ENCODE peak calls at places on chromosomes 6 and 20, in six cellular contexts. W is breast epithelium, F is endodermal cell, K is ovary, P is tibial nerve, U is heart left ventricle. X is an unnamed sample. For H3K27me3, the result is how much of the 10 kb centered on the place peaks cover.

GRCh38 chr6:137698636-137699035 is 168.4 kb upstream of the TNFAIP3 start:
- DNase-seq in W (no peak), F (no peak), K (no peak), P (no peak), U (peak), X (no peak)

GRCh38 chr20:49281059-49281912 is 3.4 kb upstream of the ZNFX1 start:
- DNase-seq in W (peak), F (peak), K (no peak), P (no peak), U (no peak), X (no peak)

GRCh38 chr6:116971959-116972358 is 94.9 kb downstream of the RFX6 start:
- DNase-seq in W (no peak), F (peak), K (no peak), P (no peak), U (no peak), X (no peak)

GRCh38 chr6:36605102-36605501 is 10.9 kb downstream of the SRSF3 start:
- DNase-seq in W (no peak), F (no peak), K (peak), P (no peak), U (no peak), X (no peak)

GRCh38 chr6:26009817-26010216 is 47.2 kb downstream of the TRIM38 start:
- DNase-seq in W (no peak), F (no peak), K (no peak), P (no peak), U (no peak), X (no peak)

GRCh38 chr6:38567436-38567835 is 72.3 kb downstream of the BTBD9 start:
- DNase-seq in W (peak), F (no peak), K (peak), P (peak), U (peak), X (peak)

GRCh38 chr20:51445591-51445990 is 96.9 kb downstream of the NFATC2 start:
- DNase-seq in W (no peak), F (no peak), K (no peak), P (no peak), U (no peak), X (no peak)

GRCh38 chr6:96760153-96760687 is 77.1 kb downstream of the GPR63 start:
- DNase-seq in W (no peak), F (no peak), K (no peak), P (no peak), U (no peak), X (no peak)

GRCh38 chr20:31908016-31908415 is 37.6 kb downstream of the TTLL9 start:
- DNase-seq in W (no peak), F (peak), K (no peak), P (no peak), U (no peak), X (no peak)

GRCh38 chr6:81613606-81614005 is 138.9 kb downstream of the TENT5A start:
- DNase-seq in W (no peak), F (no peak), K (no peak), P (no peak), U (no peak), X (no peak)

GRCh38 chr6:37838209-37838921 is 18.8 kb downstream of the ZFAND3 start:
- DNase-seq in W (no peak), F (no peak), K (no peak), P (no peak), U (no peak), X (no peak)

GRCh38 chr6:136396908-136397307 is 107.3 kb upstream of the BCLAF1 start:
- DNase-seq in W (no peak), F (no peak), K (no peak), P (no peak), U (no peak), X (no peak)

GRCh38 chr6:35259946-35260626 is 551 bp downstream of the ZNF76 start:
- DNase-seq in W (peak), F (peak), K (peak), P (peak), U (peak), X (peak)

GRCh38 chr20:34990231-34990630 is 34.6 kb downstream of the MYH7B start:
- DNase-seq in W (no peak), F (no peak), K (no peak), P (no peak), U (no peak), X (no peak)

GRCh38 chr6:168301648-168302398 is 17.8 kb downstream of the DACT2 start:
- DNase-seq in W (no peak), F (peak), K (no peak), P (no peak), U (no peak), X (no peak)

GRCh38 chr6:168050861-168051586 is 28.0 kb downstream of the FRMD1 start:
- DNase-seq in W (no peak), F (peak), K (no peak), P (no peak), U (peak), X (no peak)

GRCh38 chr6:75932067-75932466 is 140.4 kb downstream of the IMPG1 start:
- DNase-seq in W (no peak), F (peak), K (no peak), P (no peak), U (peak), X (no peak)

GRCh38 chr20:20521736-20522135 is 153.8 kb downstream of the INSM1 start:
- DNase-seq in W (no peak), F (no peak), K (no peak), P (no peak), U (no peak), X (no peak)

GRCh38 chr6:109024784-109025183 is 69.9 kb downstream of the SESN1 start:
- DNase-seq in W (no peak), F (peak), K (no peak), P (no peak), U (peak), X (no peak)

GRCh38 chr20:36384022-36384619 is 78.0 kb downstream of the DLGAP4 start:
- DNase-seq in W (no peak), F (peak), K (peak), P (no peak), U (no peak), X (no peak)

GRCh38 chr20:34834459-34834893 is 9.0 kb upstream of the NCOA6 start:
- DNase-seq in W (no peak), F (no peak), K (no peak), P (no peak), U (no peak), X (no peak)

GRCh38 chr6:139296927-139297326 is 5.1 kb upstream of the TXLNB start:
- DNase-seq in W (no peak), F (no peak), K (no peak), P (no peak), U (no peak), X (no peak)

GRCh38 chr20:17663486-17663885 is 18.6 kb downstream of the RRBP1 start:
- DNase-seq in W (no peak), F (no peak), K (no peak), P (peak), U (no peak), X (no peak)

GRCh38 chr20:64205611-64206026 is 41.4 kb downstream of the MYT1 start:
- DNase-seq in W (no peak), F (no peak), K (no peak), P (no peak), U (no peak), X (no peak)

GRCh38 chr6:45538636-45539035 is 160.9 kb upstream of the SUPT3H start:
- DNase-seq in W (peak), F (no peak), K (no peak), P (peak), U (peak), X (no peak)

GRCh38 chr6:159249150-159249549 is 80.0 kb downstream of the FNDC1 start:
- DNase-seq in W (no peak), F (no peak), K (no peak), P (no peak), U (no peak), X (no peak)

GRCh38 chr20:63968928-63969760 is 586 bp downstream of the ZNF512B start:
- DNase-seq in W (peak), F (peak), K (peak), P (no peak), U (peak), X (no peak)

GRCh38 chr6:14549871-14550270 is 432.3 kb downstream of the CD83 start:
- DNase-seq in W (no peak), F (no peak), K (no peak), P (no peak), U (no peak), X (no peak)

GRCh38 chr6:57205550-57206328 is 16.4 kb downstream of the RAB23 start:
- DNase-seq in W (no peak), F (no peak), K (no peak), P (no peak), U (no peak), X (no peak)

DNA sequence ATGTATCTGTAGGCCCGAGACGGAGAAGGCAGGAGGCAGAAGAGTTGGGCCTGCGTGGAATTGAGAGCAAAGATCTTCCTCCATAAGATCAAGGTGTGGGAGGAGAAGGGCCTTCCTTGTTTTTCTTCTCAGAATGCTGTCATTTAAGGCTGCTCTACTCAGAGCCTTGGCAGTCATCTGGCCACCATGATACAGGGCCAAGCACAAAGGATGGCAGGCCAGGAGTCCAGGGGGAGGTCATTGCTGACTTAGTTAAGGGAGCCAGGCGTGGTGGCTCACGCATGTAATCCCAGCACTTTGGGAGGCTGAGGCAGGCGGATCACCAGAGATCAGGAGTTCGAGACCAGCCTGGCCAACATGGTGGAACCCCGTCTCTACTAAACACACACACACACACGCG is 137.1 kb downstream of the BMP7 start:
- DNase-seq in W (no peak), F (no peak), K (no peak), P (no peak), U (no peak), X (no peak)
- H3K27me3 ChIP-seq in W (under half), F (under half), K (under half), P (under half), U (under half), X (under half)

GRCh38 chr20:61572789-61573188 is 320.7 kb downstream of the CDH4 start:
- DNase-seq in W (no peak), F (no peak), K (no peak), P (no peak), U (no peak), X (no peak)
- H3K27me3 ChIP-seq in W (under half), F (under half), K (under half), P (under half), U (under half), X (under half)

DNA sequence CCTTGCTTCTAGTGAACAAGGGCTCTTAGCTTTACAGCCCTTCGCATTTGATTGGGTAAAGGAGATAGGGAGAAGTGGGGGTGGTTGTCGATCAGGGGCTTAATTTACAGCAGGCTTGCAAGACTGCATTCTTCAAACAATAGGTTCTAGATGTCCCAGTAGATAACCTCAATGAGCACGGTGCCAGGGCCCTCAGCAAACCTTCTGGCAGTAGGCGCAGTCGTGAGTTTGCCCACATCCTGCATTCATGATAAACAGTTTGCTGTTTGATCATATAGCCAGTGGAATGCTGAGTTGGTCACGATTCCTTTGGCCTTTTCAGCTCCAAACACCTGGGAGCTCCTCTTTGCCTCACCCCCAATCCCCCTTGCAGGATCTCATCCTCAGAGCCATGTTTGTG is 27.5 kb downstream of the SUN5 start:
- DNase-seq in W (no peak), F (peak), K (no peak), P (no peak), U (no peak), X (no peak)
- H3K27me3 ChIP-seq in W (under half), F (under half), K (under half), P (under half), U (under half), X (under half)

DNA sequence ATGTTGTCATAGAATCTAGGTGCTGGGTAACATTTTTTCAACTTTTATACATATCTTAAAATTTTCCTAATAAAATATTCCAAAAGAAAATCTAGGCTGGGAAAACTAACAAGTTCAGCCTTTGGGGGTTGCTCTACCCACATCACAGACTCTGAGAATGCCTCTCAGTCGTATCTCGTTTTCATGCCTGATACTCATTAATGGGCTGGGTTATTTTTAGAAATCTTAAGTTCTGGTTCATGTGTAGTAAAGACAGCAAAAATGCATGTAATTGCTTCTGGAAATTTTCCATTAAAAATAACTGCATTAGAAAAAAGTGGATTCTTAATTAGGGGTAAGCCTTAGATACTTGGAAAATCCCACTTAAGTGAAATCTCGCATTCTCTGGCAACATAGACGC is 149.4 kb downstream of the SLC24A3 start:
- DNase-seq in W (no peak), F (no peak), K (no peak), P (no peak), U (no peak), X (no peak)
- H3K27me3 ChIP-seq in W (under half), F (under half), K (under half), P (under half), U (under half), X (under half)

DNA sequence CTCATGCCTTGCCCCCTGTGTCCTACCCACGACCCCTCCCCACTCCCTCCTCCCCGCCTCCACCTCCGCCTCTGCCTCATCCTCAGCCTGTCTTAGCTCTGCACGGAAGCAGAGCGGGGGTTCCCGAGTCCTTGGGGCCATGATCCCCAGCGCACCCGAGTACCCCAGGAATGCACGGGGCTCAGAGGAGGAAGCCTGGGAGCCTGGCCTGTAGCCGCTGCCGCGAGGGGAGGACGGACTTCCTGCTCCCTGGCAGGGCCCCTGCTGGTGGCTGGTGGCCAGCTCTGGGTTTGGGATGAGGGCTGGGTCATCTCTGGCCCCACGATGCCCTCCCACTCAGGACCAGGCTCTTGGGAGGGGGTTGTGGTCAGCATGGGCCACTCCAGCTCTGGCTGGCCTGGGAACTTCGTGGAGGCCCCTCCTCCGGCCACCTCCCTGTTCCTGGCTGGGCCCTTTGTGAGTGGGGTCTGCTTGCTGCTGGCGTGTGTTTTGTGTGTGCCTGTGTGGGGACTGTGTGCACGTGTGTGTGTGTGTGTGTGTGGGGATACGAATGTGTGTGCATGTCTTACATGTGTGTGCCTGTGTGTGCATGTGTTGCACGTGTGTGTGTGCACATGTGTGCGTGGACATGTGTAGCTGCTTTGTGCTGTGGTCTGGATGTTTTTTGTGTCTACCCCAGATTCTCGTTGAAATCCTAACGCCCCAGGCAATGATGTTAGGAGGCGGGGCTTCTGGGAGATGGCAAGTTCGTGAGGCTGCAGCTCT is 1.2 kb upstream of the RBBP8NL start:
- DNase-seq in W (no peak), F (no peak), K (no peak), P (no peak), U (no peak), X (no peak)
- H3K27me3 ChIP-seq in W (under half), F (under half), K (under half), P (under half), U (under half), X (under half)

GRCh38 chr6:12720310-12720709 is 3.7 kb downstream of the PHACTR1 start:
- DNase-seq in W (no peak), F (no peak), K (no peak), P (no peak), U (no peak), X (no peak)
- H3K27me3 ChIP-seq in W (under half), F (under half), K (under half), P (under half), U (under half), X (under half)

DNA sequence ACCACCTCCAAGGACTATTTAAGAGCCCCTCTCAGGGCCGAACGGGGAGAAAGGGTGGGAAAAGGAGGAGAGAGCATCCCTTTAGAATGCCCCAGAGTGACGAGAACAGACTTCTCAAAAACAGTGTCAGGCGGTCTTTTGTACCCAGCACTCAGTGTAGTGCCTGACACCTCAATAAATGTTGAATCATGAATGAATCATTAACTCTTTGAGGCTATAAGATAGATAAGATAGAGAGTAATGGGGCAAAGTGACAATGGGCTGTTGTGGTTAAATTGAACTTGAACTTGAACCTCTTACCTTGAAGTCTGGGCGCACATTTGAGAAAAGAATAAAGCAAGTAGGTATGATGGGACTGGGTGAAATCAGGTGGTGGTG is 7.4 kb downstream of the TCF21 start:
- DNase-seq in W (no peak), F (no peak), K (no peak), P (no peak), U (no peak), X (no peak)
- H3K27me3 ChIP-seq in W (half or more), F (half or more), K (under half), P (under half), U (half or more), X (under half)

GRCh38 chr6:4937414-4937813 is 66.4 kb downstream of the RPP40 start:
- DNase-seq in W (no peak), F (no peak), K (no peak), P (no peak), U (no peak), X (no peak)
- H3K27me3 ChIP-seq in W (under half), F (under half), K (under half), P (under half), U (under half), X (under half)

X was measured in lung.